ENCODE peak calls at places on chromosomes 6 and 20, in ten cellular contexts. U is brain microvascular endothelial cell; N is activated CD4-positive, CD25-positive, alpha-beta regulatory T cell; F is GM13976; L is stimulated activated CD8-positive, alpha-beta memory T cell treated with anti-CD3 and anti-CD28 coated beads, Interleukin-4, amount 100 ng/mL, for 1 hour; S is CD4-positive, alpha-beta T cell; I is activated naive CD8-positive, alpha-beta T cell treated with anti-CD3 and anti-CD28 coated beads for 36 hours; O is NCI-H345; W is NCI-H1105; M is MCF 10A. Z is an unnamed sample.

GRCh38 chr6:1853761-1854160 is 244.0 kb downstream of the FOXC1 start:
- DNase-seq in U (no peak), N (no peak), F (no peak), L (no peak), S (no peak), I (no peak), O (no peak), W (no peak), M (no peak), Z (no peak)

GRCh38 chr6:82248233-82248735 is 740 bp upstream of the IBTK start:
- DNase-seq in U (peak; percentile 32), N (no peak), F (peak; percentile 59), L (no peak), S (no peak), I (no peak), O (peak; percentile 33), W (no peak), M (peak; percentile 29), Z (no peak)

GRCh38 chr6:16730720-16731502 is 30.3 kb downstream of the ATXN1 start:
- DNase-seq in U (no peak), N (no peak), F (no peak), L (no peak), S (no peak), I (no peak), O (no peak), W (no peak), M (no peak), Z (no peak)

GRCh38 chr6:93040375-93040774 is 379.0 kb downstream of the EPHA7 start:
- DNase-seq in U (peak; percentile 15), N (no peak), F (no peak), L (no peak), S (no peak), I (no peak), O (no peak), W (no peak), M (no peak), Z (no peak)

GRCh38 chr6:167090171-167090570 is 32.7 kb upstream of the CCR6 start:
- DNase-seq in U (no peak), N (no peak), F (no peak), L (no peak), S (no peak), I (no peak), O (no peak), W (no peak), M (no peak), Z (no peak)

GRCh38 chr6:151497935-151498726 is 4.3 kb downstream of the CCDC170 start:
- DNase-seq in U (no peak), N (no peak), F (no peak), L (no peak), S (no peak), I (no peak), O (no peak), W (no peak), M (peak; percentile 61), Z (no peak)

GRCh38 chr20:38842558-38842981 is 37.1 kb downstream of the PPP1R16B start:
- DNase-seq in U (no peak), N (peak; percentile 34), F (peak; percentile 82), L (no peak), S (no peak), I (peak; percentile 56), O (no peak), W (no peak), M (no peak), Z (peak; percentile 23)

GRCh38 chr20:44601801-44602204 is 19.4 kb downstream of the PKIG start:
- DNase-seq in U (no peak), N (no peak), F (no peak), L (no peak), S (no peak), I (no peak), O (no peak), W (no peak), M (peak; percentile 20), Z (no peak)

GRCh38 chr20:46699651-46700359 is 9.6 kb upstream of the SLC2A10 start:
- DNase-seq in U (peak; percentile 41), N (no peak), F (no peak), L (no peak), S (no peak), I (no peak), O (no peak), W (no peak), M (peak; percentile 54), Z (no peak)

GRCh38 chr6:79079425-79080130 is 1.5 kb upstream of the PHIP start:
- DNase-seq in U (no peak), N (no peak), F (no peak), L (no peak), S (no peak), I (no peak), O (no peak), W (no peak), M (peak; percentile 22), Z (no peak)

GRCh38 chr20:18712877-18713276 is 100.7 kb upstream of the SCP2D1 start:
- DNase-seq in U (no peak), N (no peak), F (no peak), L (no peak), S (no peak), I (no peak), O (no peak), W (no peak), M (no peak), Z (no peak)

GRCh38 chr6:150627601-150628012 is 27.9 kb downstream of the PLEKHG1 start:
- DNase-seq in U (no peak), N (no peak), F (no peak), L (no peak), S (no peak), I (no peak), O (no peak), W (no peak), M (no peak), Z (no peak)

GRCh38 chr20:49230575-49231211 is 11.5 kb downstream of the DDX27 start:
- DNase-seq in U (no peak), N (no peak), F (no peak), L (no peak), S (no peak), I (no peak), O (no peak), W (no peak), M (no peak), Z (no peak)

GRCh38 chr20:13736792-13737191 is 47.9 kb downstream of the ESF1 start:
- DNase-seq in U (peak; percentile 15), N (no peak), F (no peak), L (no peak), S (no peak), I (no peak), O (no peak), W (no peak), M (no peak), Z (no peak)

GRCh38 chr20:62732766-62733165 is 24.1 kb downstream of the NTSR1 start:
- DNase-seq in U (no peak), N (no peak), F (no peak), L (no peak), S (no peak), I (no peak), O (no peak), W (no peak), M (no peak), Z (no peak)

GRCh38 chr6:30725713-30726505 is 5.8 kb downstream of the TUBB start:
- DNase-seq in U (no peak), N (no peak), F (no peak), L (no peak), S (no peak), I (no peak), O (peak; percentile 16), W (no peak), M (no peak), Z (no peak)

GRCh38 chr20:3430376-3431069 is 23.1 kb upstream of the DNAAF9 start:
- DNase-seq in U (no peak), N (no peak), F (peak; percentile 58), L (no peak), S (no peak), I (no peak), O (no peak), W (no peak), M (no peak), Z (no peak)

GRCh38 chr6:127737009-127737486 is 160.1 kb downstream of the C6orf58 start:
- DNase-seq in U (peak; percentile 74), N (no peak), F (peak; percentile 36), L (no peak), S (peak; percentile 19), I (peak; percentile 14), O (peak; percentile 55), W (peak; percentile 73), M (peak; percentile 77), Z (no peak)

GRCh38 chr6:2790588-2790987 is 25.4 kb downstream of the WRNIP1 start:
- DNase-seq in U (peak; percentile 71), N (no peak), F (no peak), L (no peak), S (no peak), I (no peak), O (no peak), W (no peak), M (no peak), Z (no peak)

GRCh38 chr20:17972121-17972520 is 3.3 kb downstream of the MGME1 start:
- DNase-seq in U (no peak), N (no peak), F (no peak), L (no peak), S (no peak), I (no peak), O (peak; percentile 15), W (no peak), M (no peak), Z (no peak)

GRCh38 chr20:32535316-32535952 is 49.7 kb downstream of the NOL4L start:
- DNase-seq in U (no peak), N (no peak), F (no peak), L (no peak), S (no peak), I (no peak), O (peak; percentile 84), W (peak; percentile 64), M (no peak), Z (peak; percentile 45)

Z was measured in T-cell.